ENCODE peak calls at places on chromosomes 6 and 20, in six cellular contexts. Z, O, M, I, G and F are unnamed samples. For H3K27me3, the result is how much of the 10 kb centered on the place peaks cover.

GRCh38 chr20:34887023-34887422 is 10.6 kb downstream of the ACSS2 start:
- DNase-seq in Z (no peak), M (no peak), O (no peak), I (no peak), G (no peak), F (no peak)

GRCh38 chr20:20824924-20825584 is 112.6 kb upstream of the RALGAPA2 start:
- DNase-seq in M (peak), G (no peak), Z (peak), I (no peak), O (peak), F (peak)

GRCh38 chr20:46990017-46990810 is 95.6 kb downstream of the EYA2 start:
- DNase-seq in Z (peak), I (no peak), G (no peak), M (no peak), O (no peak), F (no peak)

GRCh38 chr6:28929887-28930620 is 6.3 kb upstream of the TRIM27 start:
- DNase-seq in G (no peak), I (no peak), M (no peak), O (no peak), Z (no peak), F (no peak)

GRCh38 chr6:42507195-42507594 is 55.5 kb upstream of the TRERF1 start:
- DNase-seq in M (no peak), G (no peak), Z (no peak), I (no peak), O (peak), F (no peak)

GRCh38 chr6:148835920-148836441 is 89.2 kb downstream of the UST start:
- DNase-seq in Z (peak), O (peak), M (no peak), G (no peak), I (peak), F (no peak)

GRCh38 chr6:133886104-133886503 is 2.8 kb upstream of the TCF21 start:
- DNase-seq in G (no peak), I (no peak), Z (no peak), O (no peak), M (no peak), F (no peak)

GRCh38 chr6:135180458-135181332 is at the start of gene MYB:
- DNase-seq in Z (peak), G (no peak), M (peak), I (no peak), O (peak), F (peak)

GRCh38 chr6:116500969-116501433 is 10.4 kb upstream of the CALHM5 start:
- DNase-seq in I (no peak), Z (no peak), O (no peak), M (peak), G (no peak), F (no peak)

GRCh38 chr20:48393721-48394120 is 434.1 kb downstream of the PREX1 start:
- DNase-seq in M (no peak), I (no peak), O (no peak), G (no peak), Z (no peak), F (no peak)
- H3K27me3 ChIP-seq in M (under half), I (under half), O (under half), G (under half), Z (half or more), F (under half)

GRCh38 chr6:49342410-49342809 is 120.6 kb downstream of the MMUT start:
- DNase-seq in G (no peak), Z (no peak), M (no peak), I (no peak), O (no peak), F (no peak)
- H3K4me3 ChIP-seq in G (no peak), Z (no peak), M (no peak), I (no peak), O (no peak), F (no peak)

DNA sequence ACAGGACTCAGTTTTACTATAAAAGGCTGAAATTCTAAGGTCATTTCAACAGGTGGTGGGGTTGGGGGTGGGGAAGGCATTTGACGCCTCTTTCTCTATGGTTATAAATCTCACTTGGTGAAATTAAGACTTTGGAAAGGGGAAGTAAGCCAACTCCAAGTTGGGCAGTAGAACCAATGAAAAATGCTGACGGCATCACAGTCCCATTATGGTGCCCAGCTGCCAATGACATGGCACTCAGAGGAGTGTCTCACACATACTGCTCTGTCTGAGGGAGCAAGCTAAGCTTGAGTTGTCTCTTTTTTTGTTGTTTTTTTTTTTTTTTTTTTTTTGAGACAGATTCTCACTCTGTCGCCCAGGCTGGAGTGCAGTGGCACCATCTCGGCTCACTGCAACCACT is 4.7 kb downstream of the SLC16A10 start:
- DNase-seq in Z (no peak), I (no peak), O (no peak), G (no peak), M (no peak), F (no peak)
- H3K27me3 ChIP-seq in Z (under half), I (under half), O (under half), G (under half), M (under half), F (under half)

GRCh38 chr20:48901326-48901725 is 20.2 kb upstream of the ARFGEF2 start:
- DNase-seq in O (no peak), G (no peak), I (no peak), Z (no peak), M (no peak), F (no peak)
- H3K4me3 ChIP-seq in O (no peak), G (no peak), I (no peak), Z (no peak), M (no peak), F (no peak)

GRCh38 chr20:51496964-51497363 is 45.6 kb downstream of the NFATC2 start:
- DNase-seq in G (no peak), O (no peak), Z (no peak), I (no peak), M (no peak), F (no peak)

GRCh38 chr20:51500936-51501335 is 41.6 kb downstream of the NFATC2 start:
- DNase-seq in Z (no peak), O (no peak), I (no peak), M (peak), G (no peak), F (no peak)

GRCh38 chr20:51497542-51498467 is 44.7 kb downstream of the NFATC2 start:
- DNase-seq in G (no peak), M (peak), O (peak), I (no peak), Z (no peak), F (no peak)

GRCh38 chr20:51500311-51500710 is 42.2 kb downstream of the NFATC2 start:
- DNase-seq in Z (peak), O (peak), I (no peak), M (peak), G (no peak), F (no peak)

GRCh38 chr20:51498765-51499540 is 43.6 kb downstream of the NFATC2 start:
- DNase-seq in Z (no peak), O (no peak), G (no peak), I (no peak), M (no peak), F (no peak)
- H3K27me3 ChIP-seq in Z (under half), O (under half), G (under half), I (under half), M (under half), F (under half)

GRCh38 chr6:138568997-138569396 is 69.7 kb upstream of the NHSL1 start:
- DNase-seq in M (no peak), Z (no peak), O (no peak), I (no peak), G (no peak), F (no peak)

GRCh38 chr6:138571174-138571573 is 71.9 kb upstream of the NHSL1 start:
- DNase-seq in I (no peak), G (no peak), O (no peak), Z (no peak), M (no peak), F (no peak)

GRCh38 chr6:138569554-138569953 is 70.3 kb upstream of the NHSL1 start:
- DNase-seq in Z (no peak), M (no peak), G (no peak), O (no peak), I (no peak), F (no peak)

GRCh38 chr6:138570716-138571020 is 71.4 kb upstream of the NHSL1 start:
- DNase-seq in I (no peak), Z (no peak), M (no peak), O (no peak), G (no peak), F (no peak)

GRCh38 chr6:138569970-138570715 is 70.8 kb upstream of the NHSL1 start:
- DNase-seq in O (no peak), I (peak), Z (no peak), M (no peak), G (no peak), F (no peak)
- H3K4me3 ChIP-seq in O (no peak), I (peak), Z (no peak), M (no peak), G (peak), F (no peak)